ENCODE peak calls at places on chromosomes 4 and X, in four cellular contexts. G is PC-9, R is SK-N-SH, J is HCT116. V is an unnamed sample.

GRCh38 chr4:41281038-41281634 is 24.4 kb downstream of the UCHL1 start:
- DNase-seq in G (peak), R (peak), J (peak), V (peak)

GRCh38 chrX:108396188-108396885 is 41.9 kb downstream of the COL4A6 start:
- DNase-seq in G (peak), R (no peak), J (peak), V (peak)

GRCh38 chrX:130083107-130083490 is 27.2 kb downstream of the ELF4 start:
- DNase-seq in J (no peak), G (no peak), R (no peak), V (no peak)

GRCh38 chrX:24703185-24703494 is 9.4 kb downstream of the POLA1 start:
- DNase-seq in J (no peak), G (no peak), R (no peak), V (no peak)

GRCh38 chr4:13396161-13396560 is 88.0 kb downstream of the RAB28 start:
- DNase-seq in G (no peak), R (peak), J (no peak), V (no peak)

GRCh38 chrX:102129473-102129872 is 4.0 kb downstream of the TCEAL2 start:
- DNase-seq in R (peak), G (no peak), J (no peak), V (no peak)

GRCh38 chr4:174389439-174389838 is 105.7 kb downstream of the CEP44 start:
- DNase-seq in R (no peak), J (no peak), G (no peak), V (no peak)

GRCh38 chr4:75940692-75941253 is at the start of gene NAAA:
- DNase-seq in J (peak), R (peak), G (peak), V (peak)

DNA sequence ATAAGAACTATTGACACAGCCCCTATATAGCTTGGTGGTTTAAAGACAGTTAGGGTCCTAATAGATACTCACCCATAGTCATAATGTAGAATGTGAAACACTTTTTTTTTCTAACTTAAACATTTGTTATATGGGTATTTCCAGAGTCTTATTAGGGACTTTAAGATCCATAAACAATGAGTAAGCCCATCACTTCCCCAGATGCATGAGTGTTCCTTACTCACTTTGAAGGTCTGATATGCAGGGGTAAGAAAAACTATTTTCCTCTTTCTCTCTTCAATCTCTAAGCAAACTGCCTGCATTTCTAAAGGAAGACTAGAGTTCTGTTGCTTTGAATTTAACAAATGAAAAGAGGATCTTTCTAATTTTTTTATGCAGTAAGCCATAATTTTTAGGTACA is 443.6 kb upstream of the PITX2 start:
- DNase-seq in J (no peak), R (no peak), G (no peak), V (no peak)
- H3K4me2 ChIP-seq in J (peak), R (peak), G (no peak), V (no peak)

DNA sequence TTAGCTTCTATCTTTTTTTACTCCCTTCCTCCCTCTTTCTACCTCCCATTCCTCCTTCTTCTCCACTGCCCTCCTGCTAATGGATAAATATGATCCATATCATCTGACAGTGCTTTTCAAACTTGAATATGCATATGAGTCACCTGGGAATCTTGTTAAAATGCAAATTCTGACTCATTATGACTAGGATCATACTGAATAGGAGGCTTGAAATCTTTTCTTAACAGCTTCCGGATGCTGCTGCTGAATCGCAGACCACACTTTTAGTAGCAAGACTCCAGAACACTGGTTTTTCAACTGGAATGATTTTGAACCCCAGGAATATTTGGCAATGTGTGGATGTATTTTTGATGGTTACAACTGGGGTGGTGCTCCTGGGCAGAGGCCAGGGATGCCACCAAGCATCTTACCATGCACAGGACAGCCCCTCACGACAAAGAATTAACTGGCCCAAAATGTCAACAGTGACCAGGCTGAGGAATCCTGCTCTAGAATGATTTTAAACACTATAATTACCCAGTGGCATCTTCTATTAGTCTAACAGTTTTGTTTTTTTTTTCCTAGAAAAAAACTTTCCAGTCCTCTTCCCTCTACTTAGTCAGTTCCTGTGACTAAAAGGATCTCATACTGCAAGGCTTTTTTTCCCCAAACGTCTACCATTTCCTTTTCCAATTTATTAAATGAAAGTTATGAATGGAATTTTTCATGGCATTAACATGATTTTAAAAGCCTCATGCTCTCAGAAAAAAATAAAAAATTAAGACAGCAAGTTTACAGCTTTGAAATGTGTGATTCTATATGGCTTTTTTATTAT is 10.6 kb upstream of the PYURF start:
- DNase-seq in J (no peak), G (no peak), R (no peak), V (no peak)
- H3K4me2 ChIP-seq in J (no peak), G (no peak), R (peak), V (no peak)

GRCh38 chr4:106371166-106371565 is 2.6 kb upstream of the GIMD1 start:
- DNase-seq in J (no peak), R (no peak), G (no peak), V (no peak)
- H3K4me2 ChIP-seq in J (no peak), R (no peak), G (no peak), V (no peak)

DNA sequence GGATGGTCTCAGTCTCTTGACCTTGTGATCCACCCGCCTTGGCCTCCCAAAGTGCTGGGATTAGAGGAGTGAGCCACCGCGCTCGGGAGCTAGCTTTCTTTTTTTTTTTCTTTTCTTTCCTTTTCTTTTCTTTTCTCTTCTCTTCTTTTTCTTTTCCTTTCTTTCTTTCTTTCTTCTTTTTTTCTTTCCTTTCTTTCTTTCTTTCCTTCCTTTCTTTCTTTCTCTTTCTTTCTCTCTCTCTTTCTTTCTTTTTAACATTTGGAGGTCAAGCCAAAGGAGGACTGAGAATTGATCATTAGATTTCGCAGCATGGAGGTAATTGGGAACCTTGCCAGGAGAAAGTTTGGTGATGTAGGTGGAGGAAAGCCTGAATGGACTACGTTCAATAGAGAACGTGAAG is 67.4 kb downstream of the LARP7 start:
- DNase-seq in J (no peak), R (no peak), G (no peak), V (no peak)
- H3K4me2 ChIP-seq in J (peak), R (no peak), G (no peak), V (no peak)

DNA sequence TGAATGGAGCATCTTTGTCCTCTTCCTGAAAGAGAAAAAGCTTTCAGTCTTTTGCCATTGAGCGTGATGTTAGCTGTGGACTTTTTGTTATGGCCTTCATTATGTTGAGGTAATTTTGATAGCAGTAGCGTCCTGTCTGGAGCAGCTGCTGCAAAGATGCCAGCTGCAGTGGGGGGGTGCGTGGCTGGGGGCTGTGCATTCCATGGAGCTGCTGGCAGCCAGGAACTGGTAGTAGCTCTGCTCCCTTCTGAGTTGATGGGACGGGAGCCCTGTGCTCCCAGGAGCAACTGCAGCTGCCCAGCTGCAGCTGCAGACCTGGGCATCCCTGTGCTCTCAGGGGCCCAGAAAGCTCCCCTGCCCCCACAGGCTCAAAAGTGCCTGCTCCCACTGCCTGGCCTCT is 50.4 kb downstream of the CCDC160 start:
- DNase-seq in G (no peak), J (no peak), R (peak), V (no peak)
- H3K4me2 ChIP-seq in G (no peak), J (no peak), R (no peak), V (no peak)

GRCh38 chrX:68982476-68982875 is 153.7 kb downstream of the EFNB1 start:
- DNase-seq in R (no peak), J (no peak), G (no peak), V (no peak)

GRCh38 chrX:68978211-68978780 is 149.5 kb downstream of the EFNB1 start:
- DNase-seq in J (no peak), G (no peak), R (no peak), V (peak)

GRCh38 chrX:68980906-68981616 is 152.2 kb downstream of the EFNB1 start:
- DNase-seq in R (no peak), J (no peak), G (no peak), V (no peak)

GRCh38 chrX:68985135-68985725 is 156.4 kb downstream of the EFNB1 start:
- DNase-seq in J (no peak), G (no peak), R (no peak), V (no peak)

DNA sequence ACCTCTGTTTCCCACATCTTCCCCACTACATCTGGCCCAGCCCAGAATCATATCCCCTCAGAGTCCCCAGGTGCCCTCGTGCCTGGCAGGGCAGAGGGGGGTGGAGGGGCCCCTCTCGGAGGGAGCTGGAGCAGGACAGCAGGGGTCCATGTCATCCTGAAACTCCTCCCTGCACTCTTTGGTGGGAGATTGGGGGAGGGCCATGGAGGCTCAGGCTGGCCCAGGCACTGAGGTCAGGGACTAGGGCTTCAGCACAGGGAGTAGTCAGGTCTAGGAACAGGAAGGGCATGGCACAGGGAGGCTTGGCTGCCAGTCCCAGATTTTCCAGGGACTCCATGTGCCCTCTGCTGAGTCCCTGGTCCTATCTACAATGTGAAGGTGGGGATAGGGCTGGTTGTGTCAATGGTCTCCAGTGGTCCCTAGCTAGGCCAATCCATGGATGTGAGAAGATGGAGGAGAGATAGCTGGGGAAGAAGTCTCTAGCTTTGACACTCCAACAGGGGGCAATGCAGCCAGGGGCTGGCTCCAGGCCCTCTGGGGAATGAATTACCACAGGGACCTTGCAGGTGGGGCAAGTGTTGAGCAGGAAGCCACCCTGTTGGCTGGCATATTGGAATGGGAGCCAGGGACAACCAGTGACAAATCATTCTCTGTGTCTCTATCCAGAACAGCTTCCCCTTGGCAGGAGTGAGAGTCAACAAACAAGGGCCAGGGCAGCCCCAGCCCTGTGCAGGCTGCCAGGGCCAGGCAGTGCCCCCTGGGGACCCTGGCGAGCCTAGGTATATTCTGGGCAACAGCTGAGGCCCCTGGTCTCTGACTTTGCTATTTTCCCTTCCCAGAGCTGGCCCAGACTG is 154.4 kb downstream of the EFNB1 start:
- DNase-seq in R (no peak), J (no peak), G (no peak), V (no peak)
- H3K4me2 ChIP-seq in R (no peak), J (no peak), G (no peak), V (no peak)

DNA sequence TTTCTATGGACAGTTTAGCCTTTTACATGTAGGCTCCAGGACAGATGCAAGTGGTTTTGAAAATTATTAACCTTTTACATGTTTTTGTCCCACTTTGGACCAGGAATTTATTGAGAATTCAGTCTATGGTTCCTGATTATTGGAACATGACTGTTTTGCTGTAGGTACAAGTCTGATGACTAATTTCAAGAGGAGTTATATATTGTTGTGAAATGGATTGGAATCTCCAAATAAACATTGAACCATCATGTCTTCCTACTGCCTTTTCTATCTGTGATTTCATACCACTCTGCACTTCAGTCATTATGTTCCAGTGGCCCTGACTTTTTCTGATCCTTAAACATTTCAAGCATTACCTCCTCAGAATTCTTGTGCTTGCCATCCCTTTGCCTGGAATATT is 35.9 kb downstream of the TBC1D19 start:
- DNase-seq in R (no peak), J (no peak), G (no peak), V (no peak)
- H3K4me2 ChIP-seq in R (no peak), J (no peak), G (no peak), V (no peak)

GRCh38 chr4:82797048-82797590 is 1.5 kb downstream of the SCD5 start:
- DNase-seq in J (no peak), R (peak), G (peak), V (no peak)
- H3K4me2 ChIP-seq in J (peak), R (peak), G (peak), V (peak)

GRCh38 chr4:152668338-152668964 is 11.3 kb downstream of the TMEM154 start:
- DNase-seq in G (no peak), R (no peak), J (no peak), V (no peak)
- H3K4me2 ChIP-seq in G (no peak), R (no peak), J (no peak), V (no peak)

DNA sequence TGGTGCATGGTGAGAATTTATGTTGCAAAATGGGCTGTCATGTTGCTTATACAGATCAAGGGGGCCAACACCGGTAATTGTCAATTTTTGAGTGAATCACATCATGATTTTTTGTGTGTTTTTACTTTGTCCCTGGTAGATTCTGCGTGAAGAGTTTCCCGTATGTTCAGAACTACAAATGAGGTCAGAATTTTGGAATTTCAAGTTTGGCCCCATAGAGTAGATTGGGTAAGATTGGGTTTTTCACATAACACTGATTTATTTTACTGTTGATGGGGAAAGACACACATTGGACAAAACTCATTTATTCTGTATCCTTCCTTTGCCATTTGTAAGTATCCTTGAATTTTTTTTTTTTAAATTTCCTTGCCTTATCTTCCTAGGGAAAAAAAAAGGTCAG is 158.5 kb upstream of the MXRA5 start:
- DNase-seq in J (no peak), G (no peak), R (no peak), V (no peak)
- H3K4me2 ChIP-seq in J (no peak), G (no peak), R (no peak), V (no peak)

V was measured in hepatocyte.